ENCODE peak calls at places on chromosomes 4 and X, in seven cellular contexts. I is A549, L is SK-N-SH, R is HepG2, S is K562, Y is Panc1, F is HCT116. W is an unnamed sample.

GRCh38 chr4:54091637-54092404 is 8.1 kb upstream of the GSX2 start:
- DNase-seq in I (peak), L (peak), R (peak), S (peak), Y (no peak), F (no peak), W (peak)

GRCh38 chrX:136950206-136950605 is 69.7 kb upstream of the RBMX start:
- DNase-seq in I (no peak), L (no peak), R (no peak), S (no peak), Y (no peak), F (no peak), W (no peak)

GRCh38 chrX:133913658-133914388 is 71.6 kb downstream of the GPC3 start:
- DNase-seq in I (no peak), L (no peak), R (no peak), S (no peak), Y (no peak), F (no peak), W (no peak)

GRCh38 chrX:1521459-1521956 is 15.5 kb downstream of the P2RY8 start:
- DNase-seq in I (no peak), L (no peak), R (peak), S (no peak), Y (no peak), F (no peak), W (peak)

GRCh38 chr4:184318852-184319251 is 101.2 kb upstream of the ENPP6 start:
- DNase-seq in I (no peak), L (no peak), R (no peak), S (no peak), Y (no peak), F (no peak), W (no peak)

GRCh38 chr4:68950033-68950432 is 1.6 kb downstream of the UGT2A3 start:
- DNase-seq in I (no peak), L (no peak), R (no peak), S (no peak), Y (no peak), F (no peak), W (no peak)

GRCh38 chr4:112213850-112214249 is 17.7 kb upstream of the AP1AR start:
- DNase-seq in I (no peak), L (no peak), R (no peak), S (no peak), Y (no peak), F (no peak), W (no peak)

GRCh38 chrX:18390941-18391538 is 34.4 kb upstream of the CDKL5 start:
- DNase-seq in I (peak), L (peak), R (peak), S (peak), Y (no peak), F (peak), W (peak)

GRCh38 chrX:155871934-155872333 is 9.2 kb upstream of the VAMP7 start:
- DNase-seq in I (no peak), L (no peak), R (no peak), S (no peak), Y (no peak), F (no peak), W (no peak)

GRCh38 chr4:89681219-89681618 is 155.7 kb downstream of the SNCA start:
- DNase-seq in I (no peak), L (no peak), R (peak), S (no peak), Y (no peak), F (peak), W (no peak)
- TF ChIP-seq REST in I (no peak), L (no peak), R (no peak), S (no peak), Y (no peak), F (no peak), W (no peak)

DNA sequence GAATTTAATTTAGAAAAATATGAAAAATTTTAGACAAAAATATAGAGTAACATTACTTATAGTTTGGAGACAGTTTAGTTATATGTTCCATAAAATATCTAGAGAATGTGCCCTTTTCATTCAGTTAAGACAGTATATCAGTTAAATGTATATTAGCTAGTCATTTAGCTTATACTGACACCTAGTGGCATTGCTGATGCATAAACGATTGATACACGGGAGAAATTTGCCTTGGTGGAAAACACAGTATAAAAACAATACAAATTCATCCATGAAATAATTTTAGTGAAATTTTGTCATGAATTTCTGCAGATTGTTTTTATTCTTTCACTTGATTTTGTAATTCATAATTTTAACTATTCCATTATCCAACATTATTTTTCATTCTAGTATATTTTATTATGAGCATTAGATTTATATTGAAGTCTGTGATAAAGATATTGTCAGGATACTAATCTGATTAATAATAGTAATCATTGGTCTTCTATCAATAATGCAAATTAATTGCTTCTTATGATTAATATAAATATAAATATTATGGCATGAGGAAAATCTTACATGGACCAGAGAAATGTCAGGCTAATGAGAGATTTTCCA is 219.0 kb downstream of the TLL1 start:
- DNase-seq in I (peak), L (peak), R (peak), S (peak), Y (peak), F (peak), W (no peak)
- TF ChIP-seq REST in I (no peak), L (no peak), R (no peak), S (no peak), Y (no peak), F (no peak), W (no peak)

DNA sequence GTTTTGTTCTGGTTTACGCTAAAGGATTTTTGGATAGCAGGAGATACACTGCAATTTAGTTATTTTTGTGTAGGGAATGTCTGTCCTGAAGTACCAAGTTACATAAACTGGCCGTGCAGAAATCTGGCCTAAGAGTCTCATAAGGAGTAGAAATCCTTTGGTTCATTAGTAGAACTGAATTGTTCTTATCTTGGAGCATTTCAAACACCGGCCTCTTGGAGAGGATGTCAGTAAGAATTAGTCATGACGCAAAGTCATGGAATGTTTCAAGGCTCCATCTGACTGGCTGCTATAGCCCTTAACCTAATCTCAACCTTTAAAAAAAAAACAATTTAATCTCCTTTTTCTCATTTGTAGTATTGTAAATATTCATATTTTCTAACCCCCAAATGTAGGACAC is 15.2 kb downstream of the PDLIM3 start:
- DNase-seq in I (no peak), L (no peak), R (no peak), S (no peak), Y (no peak), F (no peak), W (no peak)
- TF ChIP-seq REST in I (no peak), L (no peak), R (no peak), S (no peak), Y (no peak), F (no peak), W (no peak)

GRCh38 chr4:123233409-123233808 is 163.2 kb upstream of the SPRY1 start:
- DNase-seq in I (no peak), L (no peak), R (no peak), S (no peak), Y (no peak), F (no peak), W (no peak)
- TF ChIP-seq REST in I (no peak), L (no peak), R (no peak), S (no peak), Y (no peak), F (no peak), W (no peak)